ENCODE peak calls at places on chromosome 14, in eight cellular contexts. W, A, H, V, X, C, P and D are unnamed samples.

GRCh38 chr14:72063761-72064282 is 131.6 kb downstream of the RGS6 start:
- DNase-seq in H (no peak), V (no peak), W (no peak), A (no peak), C (no peak), P (no peak), X (no peak), D (no peak)

GRCh38 chr14:80054020-80054419 is 157.3 kb downstream of the DIO2 start:
- DNase-seq in C (no peak), V (no peak), A (no peak), H (no peak), X (no peak), P (no peak), W (no peak), D (no peak)

GRCh38 chr14:92340938-92341337 is 18.0 kb downstream of the SLC24A4 start:
- DNase-seq in C (no peak), W (no peak), H (no peak), V (no peak), A (no peak), X (no peak), P (no peak), D (no peak)

GRCh38 chr14:65333926-65334687 is 78.4 kb upstream of the FUT8 start:
- DNase-seq in X (peak; percentile 20), V (peak; percentile 81), A (peak; percentile 64), W (peak; percentile 86), C (peak; percentile 71), H (peak; percentile 48), P (no peak), D (no peak)

GRCh38 chr14:62179367-62180018 is 417.3 kb downstream of the SNAPC1 start:
- DNase-seq in W (peak; percentile 91), C (peak; percentile 94), V (peak; percentile 35), P (peak; percentile 58), H (no peak), X (peak; percentile 18), A (peak; percentile 88), D (no peak)

GRCh38 chr14:55160989-55161388 is 30.4 kb downstream of the DLGAP5 start:
- DNase-seq in C (peak; percentile 67), X (no peak), A (peak; percentile 39), P (no peak), V (no peak), H (no peak), W (peak; percentile 54), D (no peak)

GRCh38 chr14:103518416-103519042 is 4.1 kb downstream of the CKB start:
- DNase-seq in H (peak; percentile 79), A (no peak), C (peak; percentile 48), W (peak; percentile 29), V (no peak), P (no peak), X (peak; percentile 76), D (peak; percentile 87)

GRCh38 chr14:55976619-55977018 is 141.6 kb upstream of the PELI2 start:
- DNase-seq in A (no peak), W (no peak), H (no peak), V (no peak), X (no peak), C (peak; percentile 52), P (no peak), D (no peak)

GRCh38 chr14:103890052-103890371 is 38.2 kb upstream of the TDRD9 start:
- DNase-seq in C (no peak), H (no peak), P (no peak), X (no peak), V (no peak), A (no peak), W (no peak), D (no peak)

GRCh38 chr14:32366995-32367394 is 37.9 kb downstream of the AKAP6 start:
- DNase-seq in W (no peak), A (peak; percentile 79), X (no peak), H (no peak), P (no peak), C (peak; percentile 67), V (no peak), D (no peak)

GRCh38 chr14:28785096-28785952 is 18.7 kb downstream of the FOXG1 start:
- DNase-seq in A (no peak), P (no peak), H (no peak), V (no peak), C (no peak), W (peak; percentile 0), X (no peak), D (peak; percentile 71)

GRCh38 chr14:71438684-71439083 is 493.5 kb upstream of the RGS6 start:
- DNase-seq in C (peak; percentile 39), P (no peak), A (peak; percentile 35), X (no peak), W (peak; percentile 44), V (peak; percentile 41), H (no peak), D (no peak)

GRCh38 chr14:88986146-88986841 is 161.8 kb downstream of the TTC8 start:
- DNase-seq in W (peak; percentile 82), X (no peak), H (no peak), C (peak; percentile 78), A (peak; percentile 58), V (no peak), P (peak; percentile 31), D (no peak)

GRCh38 chr14:64541261-64541970 is 875 bp downstream of the HSPA2 start:
- DNase-seq in H (peak; percentile 58), X (peak; percentile 42), V (no peak), A (no peak), C (no peak), W (no peak), P (no peak), D (peak; percentile 86)

GRCh38 chr14:104972301-104973211 is 5.6 kb downstream of the AHNAK2 start:
- DNase-seq in W (no peak), X (peak; percentile 80), H (peak; percentile 83), P (peak; percentile 81), V (peak; percentile 87), C (no peak), A (no peak), D (peak; percentile 94)

GRCh38 chr14:55974046-55974582 is 144.1 kb upstream of the PELI2 start:
- DNase-seq in X (no peak), H (no peak), P (no peak), W (no peak), C (no peak), A (no peak), V (no peak), D (no peak)

GRCh38 chr14:89757313-89757939 is 197.1 kb downstream of the EFCAB11 start:
- DNase-seq in V (no peak), P (no peak), A (peak; percentile 15), H (no peak), W (no peak), X (no peak), C (no peak), D (no peak)

GRCh38 chr14:71665157-71665556 is 267.1 kb upstream of the RGS6 start:
- DNase-seq in A (peak; percentile 63), P (no peak), W (peak; percentile 89), V (no peak), C (peak; percentile 80), H (no peak), X (no peak), D (no peak)

GRCh38 chr14:99645545-99646505 is 896 bp downstream of the HHIPL1 start:
- DNase-seq in P (no peak), C (no peak), H (no peak), X (no peak), V (no peak), W (no peak), A (no peak), D (no peak)

GRCh38 chr14:76768201-76768656 is 7.0 kb downstream of the VASH1 start:
- DNase-seq in X (no peak), C (peak; percentile 52), V (peak; percentile 21), W (no peak), H (peak; percentile 84), A (no peak), P (peak; percentile 51), D (peak; percentile 83)

GRCh38 chr14:22099942-22100763 is 426.5 kb upstream of the OR4E1 start:
- DNase-seq in C (peak; percentile 53), H (no peak), P (peak; percentile 38), X (peak; percentile 76), A (peak; percentile 22), W (peak; percentile 36), V (no peak), D (peak; percentile 68)
- H3K4me3 ChIP-seq in C (no peak overlapping the region), H (no peak overlapping the region), P (no peak overlapping the region), X (no peak overlapping the region), A (no peak overlapping the region), W (no peak overlapping the region), V (no peak overlapping the region), D (no peak overlapping the region)

GRCh38 chr14:75471059-75471458 is 43.2 kb downstream of the JDP2 start:
- DNase-seq in A (no peak), V (no peak), X (no peak), H (no peak), C (no peak), W (no peak), P (no peak), D (no peak)

GRCh38 chr14:75479770-75480600 is 42.3 kb upstream of the BATF start:
- DNase-seq in V (no peak), C (no peak), A (no peak), P (no peak), X (no peak), H (no peak), W (no peak), D (no peak)

GRCh38 chr14:75482366-75482765 is 39.9 kb upstream of the BATF start:
- DNase-seq in H (no peak), W (no peak), A (no peak), C (no peak), P (no peak), X (no peak), V (no peak), D (no peak)

GRCh38 chr14:75477881-75478280 is 44.4 kb upstream of the BATF start:
- DNase-seq in H (no peak), X (no peak), C (no peak), W (no peak), P (no peak), V (no peak), A (no peak), D (no peak)

GRCh38 chr14:75476274-75476995 is 45.8 kb upstream of the BATF start:
- DNase-seq in H (peak; percentile 88), V (no peak), P (peak; percentile 81), C (peak; percentile 33), A (no peak), W (peak; percentile 29), X (no peak), D (no peak)
- TF ChIP-seq CTCF in H (peak; percentile 24), V (no peak), P (no peak), C (no peak), A (no peak), W (no peak), X (no peak), D (no peak)

DNA sequence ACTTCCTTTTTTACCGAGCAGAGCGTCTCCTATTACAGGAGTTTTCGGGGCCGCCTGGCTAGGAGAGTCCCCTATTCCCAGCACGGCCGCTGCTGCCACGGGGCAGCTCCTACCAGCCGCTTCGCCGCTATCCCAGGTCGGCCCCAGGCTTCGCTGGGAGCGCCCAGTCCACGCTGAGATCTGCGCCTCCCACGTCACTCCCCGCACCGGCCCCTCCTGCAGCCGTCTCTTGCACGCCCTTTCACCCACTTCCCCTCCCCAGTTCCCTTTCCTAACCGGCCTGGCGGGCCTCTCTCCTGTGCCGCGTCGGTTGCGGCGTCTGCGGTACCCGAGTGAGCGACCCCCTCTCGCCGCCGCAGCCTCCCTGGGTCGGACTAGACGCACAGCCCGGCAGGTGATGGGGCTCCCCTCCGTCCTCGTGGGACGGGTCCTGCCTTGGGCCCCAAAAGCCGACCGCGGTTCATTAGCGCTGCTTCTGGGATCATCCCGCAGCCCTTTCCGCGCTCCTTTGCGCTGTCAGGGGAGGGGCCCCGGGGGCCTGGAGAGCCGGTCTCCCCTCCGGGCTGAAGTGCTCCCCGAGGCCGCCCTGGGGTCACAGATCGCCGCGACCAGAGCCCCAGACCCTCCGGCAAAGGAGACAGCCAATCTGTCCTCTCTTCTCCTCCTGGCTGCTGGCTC is 1318.4 kb downstream of the TMEM121 start:
- DNase-seq in V (peak; percentile 35), A (no peak), X (peak; percentile 26), P (peak; percentile 76), C (no peak), W (no peak), H (peak; percentile 89), D (peak; percentile 93)
- H3K4me3 ChIP-seq in V (peak overlapping the region; percentile 43), A (no peak overlapping the region), X (peak overlapping the region; percentile 45), P (peak overlapping the region; percentile 64), C (no peak overlapping the region), W (no peak overlapping the region), H (peak overlapping the region; percentile 48), D (peak overlapping the region; percentile 81)

GRCh38 chr14:69346710-69347109 is 51.4 kb downstream of the ERH start:
- DNase-seq in H (no peak), A (no peak), V (no peak), P (no peak), C (peak; percentile 22), X (no peak), W (no peak), D (no peak)
- TF ChIP-seq CTCF in H (peak; percentile 57), A (peak; percentile 76), V (no peak), P (peak; percentile 13), C (peak; percentile 71), X (peak; percentile 40), W (peak; percentile 59), D (peak; percentile 18)